ENCODE peak calls at places on chromosomes 16 and 17, in seven cellular contexts. N, L, G, P, Q, X and S are unnamed samples.

GRCh38 chr16:75042423-75043174 is 43.8 kb downstream of the ZNRF1 start:
- DNase-seq in N (no peak), L (no peak), G (no peak), P (no peak), Q (no peak), X (no peak), S (no peak)

GRCh38 chr17:67779098-67779672 is 46.1 kb upstream of the BPTF start:
- DNase-seq in N (peak; percentile 55), L (peak; percentile 61), G (peak; percentile 60), P (no peak), Q (peak; percentile 36), X (peak; percentile 65), S (peak; percentile 59)

GRCh38 chr16:78768723-78769122 is 669.3 kb downstream of the WWOX start:
- DNase-seq in N (no peak), L (no peak), G (no peak), P (no peak), Q (no peak), X (peak; percentile 45), S (no peak)

GRCh38 chr16:13864689-13865088 is 55.3 kb upstream of the ERCC4 start:
- DNase-seq in N (no peak), L (no peak), G (no peak), P (no peak), Q (no peak), X (no peak), S (no peak)

GRCh38 chr17:72397223-72397667 is 276.4 kb downstream of the SOX9 start:
- DNase-seq in N (no peak), L (no peak), G (no peak), P (no peak), Q (no peak), X (no peak), S (no peak)

GRCh38 chr17:35947156-35947585 is 3.7 kb upstream of the LYZL6 start:
- DNase-seq in N (no peak), L (peak; percentile 35), G (peak; percentile 47), P (no peak), Q (peak; percentile 48), X (peak; percentile 81), S (peak; percentile 74)

GRCh38 chr16:77918792-77919707 is 103.3 kb upstream of the CLEC3A start:
- DNase-seq in N (no peak), L (peak; percentile 89), G (no peak), P (no peak), Q (no peak), X (no peak), S (no peak)

GRCh38 chr17:66449418-66449977 is 147.1 kb downstream of the PRKCA start:
- DNase-seq in N (no peak), L (no peak), G (no peak), P (no peak), Q (no peak), X (no peak), S (no peak)

GRCh38 chr16:54657058-54657708 is 273.5 kb upstream of the IRX5 start:
- DNase-seq in N (no peak), L (peak; percentile 78), G (peak; percentile 26), P (no peak), Q (no peak), X (no peak), S (no peak)

GRCh38 chr17:79171152-79171551 is 96.5 kb downstream of the ENGASE start:
- DNase-seq in N (no peak), L (no peak), G (no peak), P (no peak), Q (no peak), X (no peak), S (no peak)

GRCh38 chr16:30585022-30585399 is 486 bp downstream of the ZNF785 start:
- DNase-seq in N (no peak), L (peak; percentile 22), G (peak; percentile 51), P (no peak), Q (no peak), X (peak; percentile 37), S (peak; percentile 23)

GRCh38 chr17:11182430-11182829 is 58.6 kb upstream of the SHISA6 start:
- DNase-seq in N (no peak), L (no peak), G (no peak), P (no peak), Q (no peak), X (no peak), S (peak; percentile 25)

GRCh38 chr16:76441886-76442285 is 164.7 kb downstream of the CNTNAP4 start:
- DNase-seq in N (no peak), L (no peak), G (no peak), P (no peak), Q (no peak), X (peak; percentile 50), S (no peak)

GRCh38 chr16:82926500-82926899 is 299.7 kb downstream of the CDH13 start:
- DNase-seq in N (no peak), L (no peak), G (no peak), P (no peak), Q (no peak), X (no peak), S (no peak)

GRCh38 chr17:68570531-68570930 is 30.6 kb downstream of the FAM20A start:
- DNase-seq in N (no peak), L (no peak), G (no peak), P (no peak), Q (no peak), X (no peak), S (no peak)

GRCh38 chr17:40122466-40122943 is 734 bp downstream of the MSL1 start:
- DNase-seq in N (no peak), L (peak; percentile 39), G (no peak), P (peak; percentile 72), Q (no peak), X (peak; percentile 79), S (peak; percentile 75)

GRCh38 chr17:3011891-3012290 is 51.5 kb downstream of the OR1D5 start:
- DNase-seq in N (no peak), L (no peak), G (no peak), P (no peak), Q (no peak), X (no peak), S (no peak)

GRCh38 chr17:64377769-64378282 is 12.8 kb downstream of the PECAM1 start:
- DNase-seq in N (no peak), L (peak; percentile 76), G (peak; percentile 67), P (no peak), Q (no peak), X (no peak), S (no peak)

GRCh38 chr17:13484020-13484419 is 117.7 kb downstream of the HS3ST3A1 start:
- DNase-seq in N (no peak), L (peak; percentile 74), G (no peak), P (no peak), Q (no peak), X (no peak), S (no peak)

GRCh38 chr16:31331141-31331764 is 23.7 kb upstream of the ITGAX start:
- DNase-seq in N (no peak), L (no peak), G (no peak), P (no peak), Q (peak; percentile 43), X (peak; percentile 72), S (no peak)

GRCh38 chr17:36835036-36835435 is 102.2 kb upstream of the LHX1 start:
- DNase-seq in N (no peak), L (no peak), G (no peak), P (no peak), Q (no peak), X (no peak), S (no peak)

GRCh38 chr16:16857603-16858283 is 478.8 kb downstream of the NPIPA7 start:
- DNase-seq in N (no peak), L (no peak), G (no peak), P (no peak), Q (no peak), X (no peak), S (no peak)

GRCh38 chr17:76630151-76630550 is 13.4 kb downstream of the ST6GALNAC1 start:
- DNase-seq in N (no peak), L (no peak), G (no peak), P (no peak), Q (no peak), X (no peak), S (no peak)
- TF ChIP-seq CTCF in N (no peak), L (no peak), G (no peak), P (no peak), Q (no peak), X (no peak), S (no peak)

DNA sequence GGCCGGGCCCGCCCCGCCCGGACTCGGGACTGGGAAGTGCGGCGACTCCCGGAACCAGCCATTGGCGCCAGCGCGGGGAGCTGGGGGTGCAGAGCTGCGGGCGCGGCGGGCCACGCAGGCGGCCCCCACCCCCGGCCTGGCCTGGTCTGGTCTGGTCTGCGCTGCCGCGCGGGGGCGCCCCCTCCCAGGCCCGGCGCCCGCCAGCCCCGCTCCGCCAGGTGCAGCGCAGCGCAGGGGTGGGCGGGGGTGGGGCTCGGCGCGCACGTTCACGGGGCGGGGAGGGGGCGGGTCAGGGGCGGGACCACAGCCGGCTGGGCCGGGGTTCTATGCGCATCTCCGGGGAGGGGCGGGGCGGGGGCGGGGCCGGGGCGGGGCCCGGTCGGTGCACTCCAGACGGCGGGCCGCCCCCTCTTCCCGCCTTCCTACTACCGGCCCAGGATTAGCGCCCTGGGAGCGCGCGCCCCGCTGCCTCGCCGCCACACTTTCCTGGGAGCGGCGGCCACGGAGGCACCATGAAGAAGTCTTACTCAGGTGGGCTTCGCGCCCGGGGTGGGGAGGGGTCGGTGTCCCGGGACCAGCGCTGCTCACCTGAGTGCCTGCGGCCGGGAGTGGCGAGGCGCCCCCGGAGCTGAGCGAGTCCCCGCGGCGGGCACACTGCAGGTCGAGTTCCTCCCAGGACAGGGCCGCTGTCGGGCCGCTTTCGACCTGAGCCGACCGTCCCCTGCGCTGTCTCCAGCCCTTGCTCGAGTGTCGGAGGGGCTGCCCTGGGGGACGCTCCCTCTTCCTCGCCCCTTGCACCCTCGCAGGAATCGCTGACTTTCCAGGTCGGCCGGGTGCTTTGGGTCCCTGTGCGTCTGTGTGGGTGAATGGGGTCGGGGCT is 140.5 kb downstream of the SEC14L1 start:
- DNase-seq in N (peak; percentile 63), L (peak; percentile 45), G (peak; percentile 58), P (peak; percentile 63), Q (peak; percentile 68), X (peak; percentile 88), S (peak; percentile 46)
- TF ChIP-seq CTCF in N (no peak), L (no peak), G (no peak), P (peak; percentile 54), Q (no peak), X (peak; percentile 40), S (no peak)

GRCh38 chr16:1378804-1379053 is 27.0 kb downstream of the GNPTG start:
- DNase-seq in N (no peak), L (no peak), G (no peak), P (no peak), Q (no peak), X (no peak), S (no peak)
- TF ChIP-seq CTCF in N (no peak), L (no peak), G (no peak), P (no peak), Q (no peak), X (no peak), S (no peak)

DNA sequence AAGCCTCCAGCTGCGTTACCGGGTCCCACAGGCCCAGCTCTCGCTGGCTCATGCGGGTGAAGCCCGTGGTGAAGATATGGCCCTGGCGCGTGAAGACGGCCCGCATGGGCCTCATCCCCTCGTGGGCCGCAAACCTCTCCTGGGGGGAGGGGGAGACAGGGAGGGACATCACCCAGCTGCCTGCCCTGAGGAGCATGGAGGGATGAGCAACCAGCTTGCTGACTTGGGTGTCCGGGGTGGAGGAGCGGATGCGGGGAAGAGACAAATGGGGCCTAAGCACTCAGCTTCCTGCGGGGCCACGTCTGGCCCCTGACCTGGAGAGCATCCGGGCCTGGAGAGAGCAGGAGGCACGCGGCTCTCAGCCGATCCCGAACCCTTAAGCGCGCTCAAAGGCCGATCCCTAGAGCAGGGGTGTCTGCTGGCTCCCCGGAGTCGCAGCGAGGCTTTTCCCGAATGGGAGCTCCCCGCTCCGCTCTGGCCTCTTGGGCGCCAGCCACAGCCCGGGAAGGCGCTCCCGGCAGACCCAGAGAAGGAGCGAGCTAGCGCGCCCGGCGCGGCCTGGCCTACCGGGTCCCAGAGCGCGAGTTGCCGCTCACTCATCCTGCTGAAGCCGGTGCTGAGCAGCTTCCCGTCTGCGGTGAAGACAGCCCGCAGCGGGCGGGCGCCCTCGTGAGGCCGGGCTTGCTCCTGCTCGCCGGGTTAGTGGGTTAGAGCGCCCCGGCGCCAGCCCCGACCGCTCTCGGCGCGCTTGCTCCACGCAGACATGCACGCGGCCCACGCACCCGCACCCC is 5.0 kb downstream of the CORO6 start:
- DNase-seq in N (no peak), L (peak; percentile 65), G (no peak), P (no peak), Q (peak; percentile 91), X (peak; percentile 83), S (peak; percentile 74)
- TF ChIP-seq CTCF in N (peak; percentile 53), L (peak; percentile 57), G (peak; percentile 43), P (no peak), Q (peak; percentile 57), X (peak; percentile 67), S (peak; percentile 23)